ENCODE peak calls at places on chromosomes 2 and 18, in six cellular contexts. One of them, this sample, is unnamed.

GRCh38 chr2:59276033-59276432 is 1034.9 kb upstream of the FANCL start:
- DNase-seq in lower lobe of right lung: no peak
- DNase-seq in brain microvascular endothelial cell: no peak
- DNase-seq in Panc1: no peak
- DNase-seq in breast epithelium: no peak
- DNase-seq in hepatocyte: no peak
- DNase-seq in this sample: no peak

GRCh38 chr2:241410739-241411176 is 54.7 kb downstream of the FARP2 start:
- DNase-seq in brain microvascular endothelial cell: peak; percentile 89
- DNase-seq in breast epithelium: no peak
- DNase-seq in lower lobe of right lung: no peak
- DNase-seq in hepatocyte: no peak
- DNase-seq in Panc1: peak; percentile 64
- DNase-seq in this sample: no peak

GRCh38 chr2:25602333-25602723 is 71.0 kb downstream of the DTNB start:
- DNase-seq in Panc1: no peak
- DNase-seq in breast epithelium: no peak
- DNase-seq in hepatocyte: no peak
- DNase-seq in brain microvascular endothelial cell: no peak
- DNase-seq in lower lobe of right lung: no peak
- DNase-seq in this sample: no peak

GRCh38 chr2:239038773-239039478 is 191.0 kb downstream of the TWIST2 start:
- DNase-seq in breast epithelium: no peak
- DNase-seq in lower lobe of right lung: no peak
- DNase-seq in hepatocyte: no peak
- DNase-seq in brain microvascular endothelial cell: no peak
- DNase-seq in Panc1: no peak
- DNase-seq in this sample: no peak

GRCh38 chr2:201551901-201552300 is 91.4 kb downstream of the TMEM237 start:
- DNase-seq in breast epithelium: no peak
- DNase-seq in brain microvascular endothelial cell: no peak
- DNase-seq in Panc1: no peak
- DNase-seq in lower lobe of right lung: no peak
- DNase-seq in hepatocyte: no peak
- DNase-seq in this sample: no peak

GRCh38 chr2:125516496-125517109 is 1139.4 kb upstream of the GYPC start:
- DNase-seq in brain microvascular endothelial cell: peak; percentile 7
- DNase-seq in breast epithelium: no peak
- DNase-seq in lower lobe of right lung: no peak
- DNase-seq in Panc1: no peak
- DNase-seq in hepatocyte: peak; percentile 37
- DNase-seq in this sample: no peak

GRCh38 chr2:10844083-10844482 is 31.5 kb upstream of the PDIA6 start:
- DNase-seq in brain microvascular endothelial cell: peak; percentile 12
- DNase-seq in hepatocyte: peak; percentile 79
- DNase-seq in breast epithelium: no peak
- DNase-seq in Panc1: no peak
- DNase-seq in lower lobe of right lung: peak; percentile 86
- DNase-seq in this sample: no peak

GRCh38 chr2:222946700-222947278 is 86.0 kb downstream of the ACSL3 start:
- DNase-seq in Panc1: no peak
- DNase-seq in hepatocyte: no peak
- DNase-seq in lower lobe of right lung: no peak
- DNase-seq in brain microvascular endothelial cell: peak; percentile 31
- DNase-seq in breast epithelium: no peak
- DNase-seq in this sample: no peak

GRCh38 chr18:79242246-79242645 is 153.5 kb upstream of the NFATC1 start:
- DNase-seq in brain microvascular endothelial cell: no peak
- DNase-seq in lower lobe of right lung: no peak
- DNase-seq in breast epithelium: no peak
- DNase-seq in Panc1: no peak
- DNase-seq in hepatocyte: no peak
- DNase-seq in this sample: no peak

GRCh38 chr2:58428286-58428552 is 187.1 kb upstream of the FANCL start:
- DNase-seq in lower lobe of right lung: peak; percentile 36
- DNase-seq in breast epithelium: no peak
- DNase-seq in Panc1: no peak
- DNase-seq in brain microvascular endothelial cell: no peak
- DNase-seq in hepatocyte: no peak
- DNase-seq in this sample: no peak

GRCh38 chr2:44544991-44545390 is 183.2 kb downstream of the CAMKMT start:
- DNase-seq in breast epithelium: no peak
- DNase-seq in brain microvascular endothelial cell: no peak
- DNase-seq in hepatocyte: no peak
- DNase-seq in Panc1: no peak
- DNase-seq in lower lobe of right lung: no peak
- DNase-seq in this sample: no peak

GRCh38 chr2:195626507-195626906 is 30.5 kb upstream of the SLC39A10 start:
- DNase-seq in breast epithelium: no peak
- DNase-seq in Panc1: no peak
- DNase-seq in brain microvascular endothelial cell: no peak
- DNase-seq in lower lobe of right lung: no peak
- DNase-seq in hepatocyte: no peak
- DNase-seq in this sample: no peak

GRCh38 chr2:140496714-140497113 is 1634.1 kb downstream of the LRP1B start:
- DNase-seq in breast epithelium: no peak
- DNase-seq in hepatocyte: no peak
- DNase-seq in Panc1: no peak
- DNase-seq in brain microvascular endothelial cell: no peak
- DNase-seq in lower lobe of right lung: no peak
- DNase-seq in this sample: no peak

GRCh38 chr2:102342888-102343287 is 12.7 kb upstream of the IL18R1 start:
- DNase-seq in hepatocyte: no peak
- DNase-seq in breast epithelium: no peak
- DNase-seq in Panc1: no peak
- DNase-seq in lower lobe of right lung: no peak
- DNase-seq in brain microvascular endothelial cell: no peak
- DNase-seq in this sample: no peak

GRCh38 chr2:120958623-120959366 is 223.1 kb downstream of the GLI2 start:
- DNase-seq in brain microvascular endothelial cell: no peak
- DNase-seq in Panc1: no peak
- DNase-seq in breast epithelium: no peak
- DNase-seq in hepatocyte: peak; percentile 34
- DNase-seq in lower lobe of right lung: no peak
- DNase-seq in this sample: no peak
- H3K36me3 ChIP-seq in brain microvascular endothelial cell: peaks cover 4% of the 10 kb centered on the region
- H3K36me3 ChIP-seq in Panc1: no peaks in the 10 kb centered on the region
- H3K36me3 ChIP-seq in breast epithelium: no peaks in the 10 kb centered on the region
- H3K36me3 ChIP-seq in hepatocyte: no peaks in the 10 kb centered on the region
- H3K36me3 ChIP-seq in lower lobe of right lung: no peaks in the 10 kb centered on the region
- H3K36me3 ChIP-seq in this sample: peaks cover 30% of the 10 kb centered on the region

GRCh38 chr18:905307-905947 is 756 bp downstream of the ADCYAP1 start:
- DNase-seq in lower lobe of right lung: no peak
- DNase-seq in breast epithelium: no peak
- DNase-seq in Panc1: no peak
- DNase-seq in brain microvascular endothelial cell: no peak
- DNase-seq in hepatocyte: no peak
- DNase-seq in this sample: no peak

GRCh38 chr18:902179-902718 is 2.4 kb upstream of the ADCYAP1 start:
- DNase-seq in hepatocyte: peak; percentile 23
- DNase-seq in brain microvascular endothelial cell: no peak
- DNase-seq in lower lobe of right lung: no peak
- DNase-seq in Panc1: no peak
- DNase-seq in breast epithelium: no peak
- DNase-seq in this sample: no peak

GRCh38 chr18:903703-904102 is 968 bp upstream of the ADCYAP1 start:
- DNase-seq in breast epithelium: no peak
- DNase-seq in lower lobe of right lung: peak; percentile 57
- DNase-seq in Panc1: no peak
- DNase-seq in hepatocyte: peak; percentile 75
- DNase-seq in brain microvascular endothelial cell: peak; percentile 51
- DNase-seq in this sample: no peak

GRCh38 chr18:904135-905090 is at the start of gene ADCYAP1:
- DNase-seq in breast epithelium: no peak
- DNase-seq in brain microvascular endothelial cell: no peak
- DNase-seq in Panc1: no peak
- DNase-seq in hepatocyte: peak; percentile 31
- DNase-seq in lower lobe of right lung: no peak
- DNase-seq in this sample: no peak

GRCh38 chr18:901769-902168 is 2.9 kb upstream of the ADCYAP1 start:
- DNase-seq in hepatocyte: no peak
- DNase-seq in brain microvascular endothelial cell: no peak
- DNase-seq in lower lobe of right lung: no peak
- DNase-seq in breast epithelium: no peak
- DNase-seq in Panc1: no peak
- DNase-seq in this sample: no peak
- H3K27me3 ChIP-seq in hepatocyte: peaks cover 84% of the 10 kb centered on the region
- H3K27me3 ChIP-seq in brain microvascular endothelial cell: peaks cover 36% of the 10 kb centered on the region
- H3K27me3 ChIP-seq in lower lobe of right lung: peaks cover 65% of the 10 kb centered on the region
- H3K27me3 ChIP-seq in breast epithelium: peaks cover 7% of the 10 kb centered on the region
- H3K27me3 ChIP-seq in Panc1: peaks cover 25% of the 10 kb centered on the region
- H3K27me3 ChIP-seq in this sample: peaks cover 59% of the 10 kb centered on the region

DNA sequence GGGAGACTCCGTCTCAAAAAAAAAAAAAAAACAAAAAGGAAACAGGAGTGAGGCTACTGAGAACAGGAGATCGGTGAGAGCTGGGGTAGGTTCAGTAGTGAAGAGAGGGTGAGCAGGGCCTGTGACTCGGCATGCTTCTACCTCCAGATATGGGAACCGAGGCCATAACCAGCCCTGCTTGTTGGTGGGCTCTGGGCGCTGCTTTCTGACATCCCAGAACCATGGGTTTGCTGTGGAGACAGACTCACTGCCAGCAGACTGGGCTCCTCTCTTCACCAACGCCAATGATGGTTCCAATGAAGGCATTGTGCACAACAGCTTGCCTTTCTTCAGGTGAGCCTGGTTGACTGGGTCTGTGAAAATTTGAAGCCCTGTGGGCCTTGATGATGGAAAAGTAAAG is 6.2 kb downstream of the CAD start:
- DNase-seq in Panc1: no peak
- DNase-seq in lower lobe of right lung: no peak
- DNase-seq in brain microvascular endothelial cell: no peak
- DNase-seq in breast epithelium: no peak
- DNase-seq in hepatocyte: no peak
- DNase-seq in this sample: no peak
- H3K36me3 ChIP-seq in Panc1: peaks cover 43% of the 10 kb centered on the region
- H3K36me3 ChIP-seq in lower lobe of right lung: peaks cover 68% of the 10 kb centered on the region
- H3K36me3 ChIP-seq in brain microvascular endothelial cell: peaks cover 69% of the 10 kb centered on the region
- H3K36me3 ChIP-seq in breast epithelium: peaks cover 10% of the 10 kb centered on the region
- H3K36me3 ChIP-seq in hepatocyte: no peaks in the 10 kb centered on the region
- H3K36me3 ChIP-seq in this sample: peaks cover 90% of the 10 kb centered on the region

GRCh38 chr2:2687745-2688144 is 356.7 kb upstream of the MYT1L start:
- DNase-seq in Panc1: no peak
- DNase-seq in breast epithelium: no peak
- DNase-seq in hepatocyte: no peak
- DNase-seq in brain microvascular endothelial cell: no peak
- DNase-seq in lower lobe of right lung: no peak
- DNase-seq in this sample: no peak
- H3K27me3 ChIP-seq in Panc1: peaks cover 19% of the 10 kb centered on the region
- H3K27me3 ChIP-seq in breast epithelium: no peaks in the 10 kb centered on the region
- H3K27me3 ChIP-seq in hepatocyte: no peaks in the 10 kb centered on the region
- H3K27me3 ChIP-seq in brain microvascular endothelial cell: no peaks in the 10 kb centered on the region
- H3K27me3 ChIP-seq in lower lobe of right lung: no peaks in the 10 kb centered on the region
- H3K27me3 ChIP-seq in this sample: no peaks in the 10 kb centered on the region

DNA sequence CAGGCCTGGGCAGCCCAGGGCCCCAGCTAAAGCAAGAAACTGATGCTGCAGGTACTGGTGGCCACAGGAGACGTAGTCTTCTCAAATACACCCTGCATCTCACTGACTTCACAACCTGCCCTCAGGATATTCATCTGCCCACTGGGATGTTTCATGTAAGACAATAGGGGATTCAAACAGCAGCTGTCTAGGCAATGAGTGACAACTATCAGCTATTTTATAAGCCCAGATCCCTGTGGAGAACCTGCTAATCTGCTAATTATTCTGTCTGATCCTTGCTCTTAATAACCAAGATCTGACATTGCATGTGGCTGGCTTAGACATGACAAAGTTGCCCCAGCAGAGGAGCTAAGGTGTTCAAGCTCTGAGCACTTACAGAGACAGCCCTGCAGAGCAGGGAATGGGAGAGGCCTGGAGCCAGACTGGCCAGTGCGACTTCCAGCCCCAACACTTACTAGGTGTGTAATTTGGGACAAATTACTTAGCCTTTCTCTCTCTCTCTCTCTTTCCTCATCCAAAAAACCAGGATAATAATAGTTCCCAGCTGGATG is 28.6 kb downstream of the SIGLEC15 start:
- DNase-seq in lower lobe of right lung: no peak
- DNase-seq in brain microvascular endothelial cell: no peak
- DNase-seq in Panc1: no peak
- DNase-seq in breast epithelium: no peak
- DNase-seq in hepatocyte: no peak
- DNase-seq in this sample: no peak
- H3K36me3 ChIP-seq in lower lobe of right lung: peaks cover 96% of the 10 kb centered on the region
- H3K36me3 ChIP-seq in brain microvascular endothelial cell: peaks cover 60% of the 10 kb centered on the region
- H3K36me3 ChIP-seq in Panc1: no peaks in the 10 kb centered on the region
- H3K36me3 ChIP-seq in breast epithelium: peaks cover 8% of the 10 kb centered on the region
- H3K36me3 ChIP-seq in hepatocyte: no peaks in the 10 kb centered on the region
- H3K36me3 ChIP-seq in this sample: peaks cover 13% of the 10 kb centered on the region

DNA sequence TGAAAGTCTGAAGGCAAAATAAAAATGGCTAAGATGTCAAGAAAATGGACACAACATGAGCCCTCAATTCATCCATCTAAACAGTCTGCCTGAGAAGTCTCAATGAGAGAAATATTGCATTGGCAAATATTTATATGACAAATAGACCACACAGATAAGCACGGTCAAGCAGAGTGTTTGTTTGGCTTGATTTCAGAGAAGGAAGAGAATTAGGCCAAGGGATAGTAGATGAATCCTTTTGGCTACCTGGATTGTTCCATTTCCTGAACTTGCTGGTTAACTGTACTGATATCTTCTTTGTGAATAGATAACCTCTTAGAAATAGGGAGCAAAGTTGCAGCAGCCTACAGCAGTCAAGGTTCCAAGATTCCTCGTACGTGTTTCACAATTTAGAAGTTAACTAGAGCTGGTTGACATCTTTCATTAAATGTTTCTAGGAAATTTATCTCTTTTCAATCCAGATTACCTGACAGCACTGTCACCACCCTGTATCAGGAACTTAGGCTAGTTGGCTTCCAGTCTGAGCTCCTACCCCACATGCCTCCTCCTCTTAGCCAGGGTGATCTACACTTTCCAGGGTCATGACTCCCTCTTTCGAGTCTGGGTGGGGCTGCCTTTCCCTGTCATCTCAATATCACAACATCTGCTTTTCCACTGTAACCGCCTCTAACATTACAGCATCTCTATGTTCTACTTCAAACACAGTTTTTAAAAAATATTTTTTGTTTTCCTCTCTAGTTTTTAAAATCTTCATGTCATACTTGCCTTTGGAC is 129.5 kb downstream of the RBMS1 start:
- DNase-seq in lower lobe of right lung: no peak
- DNase-seq in brain microvascular endothelial cell: no peak
- DNase-seq in breast epithelium: no peak
- DNase-seq in hepatocyte: no peak
- DNase-seq in Panc1: no peak
- DNase-seq in this sample: no peak
- H3K27me3 ChIP-seq in lower lobe of right lung: no peaks in the 10 kb centered on the region
- H3K27me3 ChIP-seq in brain microvascular endothelial cell: no peaks in the 10 kb centered on the region
- H3K27me3 ChIP-seq in breast epithelium: no peaks in the 10 kb centered on the region
- H3K27me3 ChIP-seq in hepatocyte: no peaks in the 10 kb centered on the region
- H3K27me3 ChIP-seq in Panc1: no peaks in the 10 kb centered on the region
- H3K27me3 ChIP-seq in this sample: no peaks in the 10 kb centered on the region